ENCODE peak calls at places on chromosome 10, in ten cellular contexts. C, T, A, J, Q, K, U, O, W and P are unnamed samples.

GRCh38 chr10:127894146-127894545 is 1.4 kb upstream of the CLRN3 start:
- DNase-seq in Q (no peak), C (no peak), K (no peak), U (no peak), O (no peak), T (no peak), A (no peak), W (no peak), J (no peak), P (no peak)

GRCh38 chr10:123943307-123943706 is 51.7 kb upstream of the CPXM2 start:
- DNase-seq in A (no peak), W (no peak), K (no peak), T (no peak), C (no peak), O (no peak), U (no peak), Q (no peak), J (no peak), P (no peak)

GRCh38 chr10:9227679-9228365 is 1173.3 kb downstream of the GATA3 start:
- DNase-seq in W (no peak), T (no peak), A (no peak), O (no peak), K (no peak), Q (no peak), J (no peak), U (no peak), C (no peak), P (no peak)

GRCh38 chr10:110793128-110793812 is 78.5 kb upstream of the PDCD4 start:
- DNase-seq in W (no peak), C (no peak), Q (no peak), K (no peak), T (peak), A (peak), J (no peak), O (no peak), U (no peak), P (no peak)

GRCh38 chr10:62456611-62457101 is 82.5 kb downstream of the ZNF365 start:
- DNase-seq in W (no peak), U (no peak), T (no peak), O (peak), C (no peak), J (no peak), K (no peak), Q (peak), A (no peak), P (no peak)

GRCh38 chr10:43868952-43869351 is 220.3 kb upstream of the ZNF32 start:
- DNase-seq in T (no peak), K (no peak), C (peak), A (no peak), J (no peak), O (no peak), U (no peak), W (no peak), Q (no peak), P (no peak)

GRCh38 chr10:1938317-1938716 is 201.0 kb upstream of the ADARB2 start:
- DNase-seq in A (no peak), U (no peak), O (no peak), C (no peak), W (no peak), J (no peak), K (no peak), Q (no peak), T (no peak), P (no peak)

GRCh38 chr10:52394246-52394645 is 80.2 kb downstream of the DKK1 start:
- DNase-seq in Q (no peak), C (no peak), O (peak), K (no peak), J (no peak), A (no peak), W (no peak), T (no peak), U (no peak), P (no peak)

GRCh38 chr10:17175551-17175950 is 25.9 kb downstream of the TRDMT1 start:
- DNase-seq in W (no peak), C (no peak), J (no peak), A (no peak), Q (no peak), O (peak), U (no peak), K (no peak), T (no peak), P (no peak)

GRCh38 chr10:8189458-8189857 is 135.0 kb downstream of the GATA3 start:
- DNase-seq in A (no peak), U (no peak), K (no peak), Q (no peak), C (no peak), T (no peak), O (no peak), W (no peak), J (no peak), P (no peak)

GRCh38 chr10:79068562-79069324 is at the start of gene ZMIZ1:
- DNase-seq in J (peak), T (peak), Q (peak), C (peak), K (peak), O (peak), A (peak), W (peak), U (peak), P (peak)

GRCh38 chr10:11631291-11631690 is 19.8 kb upstream of the USP6NL start:
- DNase-seq in J (no peak), Q (no peak), O (no peak), C (no peak), W (no peak), U (no peak), A (no peak), K (no peak), T (no peak), P (no peak)

GRCh38 chr10:36269222-36269621 is 627.1 kb upstream of the FZD8 start:
- DNase-seq in Q (no peak), O (no peak), U (no peak), K (no peak), W (no peak), J (no peak), C (no peak), T (no peak), A (no peak), P (no peak)

GRCh38 chr10:95260397-95260881 is 30.4 kb downstream of the PDLIM1 start:
- DNase-seq in K (no peak), Q (no peak), A (no peak), U (no peak), O (peak), J (no peak), W (no peak), T (no peak), C (peak), P (peak)